ENCODE peak calls at places on chromosome 3, in five cellular contexts. E is uterus, B is Panc1, G is GM06990, M is heart right ventricle. Y is an unnamed sample.
A peak's percentile ranks its signal among the peaks of the same experiment; 100 is the strongest.

GRCh38 chr3:194350726-194351071 is 429 bp downstream of the CPN2 start:
- DNase-seq in E (no peak), B (no peak), G (no peak), M (no peak), Y (no peak)

GRCh38 chr3:97871788-97872187 is 50.0 kb downstream of the CRYBG3 start:
- DNase-seq in E (no peak), B (no peak), G (no peak), M (no peak), Y (no peak)

GRCh38 chr3:133644768-133645167 is 17.0 kb downstream of the TOPBP1 start:
- DNase-seq in E (no peak), B (no peak), G (no peak), M (no peak), Y (no peak)

GRCh38 chr3:76044601-76045600 is 259.6 kb upstream of the ZNF717 start:
- DNase-seq in E (no peak), B (no peak), G (no peak), M (no peak), Y (peak; percentile 34)

GRCh38 chr3:179991104-179991503 is 45.6 kb downstream of the PEX5L start:
- DNase-seq in E (no peak), B (no peak), G (no peak), M (no peak), Y (no peak)

GRCh38 chr3:183895296-183895695 is 10.6 kb upstream of the PARL start:
- DNase-seq in E (no peak), B (peak; percentile 42), G (no peak), M (no peak), Y (peak; percentile 71)

GRCh38 chr3:122921791-122922651 is 105.5 kb downstream of the SEMA5B start:
- DNase-seq in E (no peak), B (no peak), G (peak; percentile 56), M (no peak), Y (peak; percentile 40)

GRCh38 chr3:15315003-15315402 is 17.4 kb downstream of the SH3BP5 start:
- DNase-seq in E (no peak), B (no peak), G (no peak), M (no peak), Y (no peak)

GRCh38 chr3:51974963-51975856 is at the start of gene ABHD14A:
- DNase-seq in E (peak; percentile 72), B (no peak), G (peak; percentile 87), M (peak; percentile 81), Y (peak; percentile 84)

GRCh38 chr3:159989973-159990846 is 1.6 kb downstream of the IL12A start:
- DNase-seq in E (no peak), B (no peak), G (no peak), M (no peak), Y (no peak)

GRCh38 chr3:149812165-149812605 is 830 bp upstream of the RNF13 start:
- DNase-seq in E (no peak), B (peak; percentile 76), G (no peak), M (no peak), Y (no peak)

GRCh38 chr3:133779626-133780203 is 25.9 kb upstream of the SRPRB start:
- DNase-seq in E (no peak), B (no peak), G (no peak), M (no peak), Y (no peak)

GRCh38 chr3:54533856-54534255 is 394.0 kb downstream of the LRTM1 start:
- DNase-seq in E (no peak), B (no peak), G (no peak), M (no peak), Y (no peak)

GRCh38 chr3:194814878-194815357 is 129.2 kb downstream of the FAM43A start:
- DNase-seq in E (no peak), B (no peak), G (no peak), M (no peak), Y (no peak)

GRCh38 chr3:143464850-143465249 is 345.3 kb downstream of the CHST2 start:
- DNase-seq in E (no peak), B (no peak), G (peak; percentile 40), M (no peak), Y (peak; percentile 23)

GRCh38 chr3:123789760-123790159 is 94.4 kb downstream of the MYLK start:
- DNase-seq in E (no peak), B (no peak), G (no peak), M (no peak), Y (no peak)

GRCh38 chr3:105430460-105430859 is 63.8 kb downstream of the ALCAM start:
- DNase-seq in E (no peak), B (no peak), G (no peak), M (no peak), Y (no peak)

GRCh38 chr3:66693461-66693912 is 192.7 kb upstream of the LRIG1 start:
- DNase-seq in E (peak; percentile 29), B (no peak), G (no peak), M (peak; percentile 18), Y (no peak)

GRCh38 chr3:30294241-30294667 is 312.1 kb upstream of the TGFBR2 start:
- DNase-seq in E (no peak), B (no peak), G (no peak), M (no peak), Y (no peak)

GRCh38 chr3:85801955-85802354 is 843.2 kb downstream of the CADM2 start:
- DNase-seq in E (no peak), B (no peak), G (no peak), M (no peak), Y (no peak)

GRCh38 chr3:49712166-49712565 is 7.3 kb downstream of the AMIGO3 start:
- DNase-seq in E (no peak), B (no peak), G (no peak), M (no peak), Y (no peak)

GRCh38 chr3:14837864-14838263 is 19.1 kb downstream of the FGD5 start:
- DNase-seq in E (no peak), B (no peak), G (no peak), M (peak; percentile 57), Y (no peak)

GRCh38 chr3:40247714-40248113 is 61.8 kb upstream of the EIF1B start:
- DNase-seq in E (no peak), B (no peak), G (no peak), M (no peak), Y (no peak)
- H3K4me3 ChIP-seq in E (no peak overlapping the region), B (no peak overlapping the region), G (no peak overlapping the region), M (no peak overlapping the region), Y (no peak overlapping the region)

GRCh38 chr3:95752199-95752598 is 1062.2 kb upstream of the EPHA6 start:
- DNase-seq in E (no peak), B (no peak), G (no peak), M (no peak), Y (no peak)
- TF ChIP-seq CTCF in E (no peak), B (no peak), G (no peak), M (no peak), Y (no peak)

GRCh38 chr3:67864587-67865183 is 210.3 kb upstream of the SUCLG2 start:
- DNase-seq in E (no peak), B (no peak), G (no peak), M (no peak), Y (no peak)

GRCh38 chr3:67858492-67858891 is 204.1 kb upstream of the SUCLG2 start:
- DNase-seq in E (no peak), B (no peak), G (no peak), M (no peak), Y (no peak)

GRCh38 chr3:67863869-67864268 is 209.5 kb upstream of the SUCLG2 start:
- DNase-seq in E (no peak), B (no peak), G (no peak), M (no peak), Y (peak; percentile 9)
- H3K4me3 ChIP-seq in E (no peak overlapping the region), B (no peak overlapping the region), G (no peak overlapping the region), M (no peak overlapping the region), Y (no peak overlapping the region)

GRCh38 chr3:126945171-126945721 is 37.7 kb upstream of the PLXNA1 start:
- DNase-seq in E (no peak), B (no peak), G (no peak), M (no peak), Y (no peak)
- TF ChIP-seq CTCF in E (no peak), B (no peak), G (peak; percentile 20), M (no peak), Y (no peak)

Y was measured in GM12865.